ENCODE peak calls at places on chromosome 14, in six cellular contexts. N is uterus, O is ovary, A is heart right ventricle, Y is cardiac fibroblast, B is HFF-Myc. T is an unnamed sample.
A peak's percentile ranks its signal among the peaks of the same experiment; 100 is the strongest.

GRCh38 chr14:22448035-22448904 is 140.8 kb downstream of the DAD1 start:
- DNase-seq in N (no peak), A (no peak), O (no peak), B (no peak), Y (no peak), T (no peak)

GRCh38 chr14:59036134-59036533 is 152.3 kb upstream of the DAAM1 start:
- DNase-seq in A (no peak), O (no peak), B (no peak), N (no peak), Y (no peak), T (no peak)

GRCh38 chr14:85566603-85567002 is 36.7 kb downstream of the FLRT2 start:
- DNase-seq in B (peak; percentile 44), A (no peak), O (no peak), N (no peak), Y (peak; percentile 78), T (peak; percentile 45)

GRCh38 chr14:23099212-23099861 is 4.0 kb downstream of the C14orf119 start:
- DNase-seq in N (no peak), A (no peak), B (no peak), Y (no peak), O (no peak), T (no peak)

GRCh38 chr14:39988939-39989338 is 556.7 kb upstream of the FBXO33 start:
- DNase-seq in A (no peak), N (no peak), B (no peak), Y (peak; percentile 32), O (no peak), T (no peak)

GRCh38 chr14:98130691-98131090 is 1141.3 kb downstream of the BCL11B start:
- DNase-seq in N (no peak), B (no peak), Y (no peak), O (no peak), A (no peak), T (no peak)

GRCh38 chr14:97917169-97917568 is 1120.0 kb downstream of the VRK1 start:
- DNase-seq in A (no peak), N (no peak), Y (no peak), O (no peak), B (no peak), T (no peak)

GRCh38 chr14:89425931-89426330 is 8.9 kb upstream of the FOXN3 start:
- DNase-seq in Y (peak; percentile 97), A (no peak), N (no peak), B (peak; percentile 96), O (no peak), T (peak; percentile 94)

GRCh38 chr14:63496837-63497400 is 46.3 kb downstream of the PPP2R5E start:
- DNase-seq in A (no peak), O (no peak), N (no peak), Y (no peak), B (no peak), T (no peak)

GRCh38 chr14:68939424-68939892 is 39.6 kb downstream of the ACTN1 start:
- DNase-seq in B (no peak), N (no peak), O (no peak), A (no peak), Y (no peak), T (no peak)

GRCh38 chr14:68937790-68938514 is 41.1 kb downstream of the ACTN1 start:
- DNase-seq in A (peak; percentile 47), O (no peak), B (no peak), N (peak; percentile 78), Y (peak; percentile 62), T (no peak)

GRCh38 chr14:68939893-68940613 is 39.0 kb downstream of the ACTN1 start:
- DNase-seq in B (peak; percentile 69), A (peak; percentile 74), Y (peak; percentile 97), N (peak; percentile 80), O (no peak), T (peak; percentile 94)

GRCh38 chr14:68936980-68937379 is 42.1 kb downstream of the ACTN1 start:
- DNase-seq in Y (no peak), N (no peak), O (no peak), A (no peak), B (no peak), T (no peak)

GRCh38 chr14:68938515-68939423 is 40.3 kb downstream of the ACTN1 start:
- DNase-seq in N (peak; percentile 57), B (no peak), O (no peak), Y (peak; percentile 53), A (no peak), T (no peak)
- H3K4me3 ChIP-seq in N (no peak overlapping the region), B (no peak overlapping the region), O (no peak overlapping the region), Y (no peak overlapping the region), A (no peak overlapping the region), T (no peak overlapping the region)

GRCh38 chr14:105200074-105200473 is 19.0 kb upstream of the NUDT14 start:
- DNase-seq in Y (no peak), O (no peak), A (no peak), B (no peak), N (no peak), T (no peak)
- TF ChIP-seq CTCF in Y (no peak), O (no peak), A (no peak), B (peak; percentile 4), N (no peak), T (no peak)

DNA sequence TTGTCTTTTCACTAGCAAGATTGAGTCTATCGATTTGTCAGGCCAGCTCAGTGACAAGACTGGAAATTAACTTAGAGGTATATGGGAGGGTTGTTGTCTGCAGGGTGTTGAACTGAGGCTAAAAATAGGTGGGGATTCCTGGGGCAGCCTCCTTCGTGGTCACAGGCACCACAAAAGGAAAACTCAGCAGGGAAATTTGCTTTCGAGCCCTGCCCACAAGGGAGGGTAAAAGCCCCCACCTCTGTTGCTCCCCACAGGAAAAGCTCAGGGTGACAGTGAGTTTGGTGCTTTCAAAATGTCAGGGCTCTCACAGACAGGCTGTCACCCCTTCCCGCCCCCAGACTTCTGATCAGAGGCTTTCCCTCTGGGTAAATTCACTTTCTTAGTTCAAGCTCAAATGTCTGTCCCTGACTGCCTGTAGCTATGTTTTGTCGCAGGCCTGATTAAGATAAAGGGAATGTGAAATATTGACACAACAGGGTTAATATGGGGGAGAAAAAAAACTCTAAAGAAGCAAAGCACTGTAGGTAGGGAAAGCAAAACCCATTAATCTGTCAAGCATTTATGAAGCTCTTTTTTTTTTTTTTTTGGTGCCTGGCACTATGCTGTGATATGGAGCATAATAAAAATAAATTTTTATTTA is 11.7 kb upstream of the NFKBIA start:
- DNase-seq in N (no peak), Y (no peak), B (no peak), A (no peak), O (no peak), T (no peak)
- H3K4me3 ChIP-seq in N (no peak overlapping the region), Y (no peak overlapping the region), B (no peak overlapping the region), A (no peak overlapping the region), O (no peak overlapping the region), T (no peak overlapping the region)

GRCh38 chr14:34380446-34380845 is 81.6 kb downstream of the SPTSSA start:
- DNase-seq in O (no peak), N (no peak), Y (no peak), B (no peak), A (no peak), T (no peak)
- TF ChIP-seq CTCF in O (no peak), N (no peak), Y (no peak), B (no peak), A (no peak), T (no peak)

DNA sequence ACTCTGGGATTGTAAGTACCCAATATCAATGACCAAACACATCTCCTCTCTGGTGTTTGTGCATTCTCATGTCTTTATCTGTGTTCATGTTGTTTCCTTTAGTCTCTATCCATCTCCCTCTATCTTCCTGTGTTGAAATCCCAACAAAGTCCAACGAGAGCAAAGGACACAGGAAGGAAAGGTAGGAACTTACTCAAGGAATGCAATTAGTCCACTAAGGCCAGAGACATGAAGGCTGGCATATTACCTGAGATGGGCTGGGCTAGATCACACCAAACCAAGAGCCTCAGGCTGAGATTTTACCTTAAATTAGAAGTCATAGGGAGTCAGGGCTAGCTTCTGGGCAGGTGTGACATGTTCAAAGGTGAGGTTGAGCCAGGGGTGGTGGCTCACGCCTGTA is 14.3 kb upstream of the LGALS3 start:
- DNase-seq in A (no peak), Y (no peak), B (no peak), N (no peak), O (no peak), T (no peak)
- H3K4me3 ChIP-seq in A (no peak overlapping the region), Y (no peak overlapping the region), B (no peak overlapping the region), N (no peak overlapping the region), O (no peak overlapping the region), T (no peak overlapping the region)

GRCh38 chr14:77104393-77104792 is 6.3 kb downstream of the CIPC start:
- DNase-seq in O (no peak), A (no peak), Y (no peak), B (no peak), N (no peak), T (no peak)

GRCh38 chr14:77103954-77104353 is 5.9 kb downstream of the CIPC start:
- DNase-seq in B (no peak), O (no peak), A (no peak), N (no peak), Y (no peak), T (no peak)

GRCh38 chr14:77105118-77105517 is 7.1 kb downstream of the CIPC start:
- DNase-seq in O (no peak), A (no peak), Y (no peak), N (no peak), B (no peak), T (no peak)

GRCh38 chr14:77106666-77107065 is 8.6 kb downstream of the CIPC start:
- DNase-seq in N (no peak), B (no peak), Y (no peak), A (no peak), O (no peak), T (no peak)

DNA sequence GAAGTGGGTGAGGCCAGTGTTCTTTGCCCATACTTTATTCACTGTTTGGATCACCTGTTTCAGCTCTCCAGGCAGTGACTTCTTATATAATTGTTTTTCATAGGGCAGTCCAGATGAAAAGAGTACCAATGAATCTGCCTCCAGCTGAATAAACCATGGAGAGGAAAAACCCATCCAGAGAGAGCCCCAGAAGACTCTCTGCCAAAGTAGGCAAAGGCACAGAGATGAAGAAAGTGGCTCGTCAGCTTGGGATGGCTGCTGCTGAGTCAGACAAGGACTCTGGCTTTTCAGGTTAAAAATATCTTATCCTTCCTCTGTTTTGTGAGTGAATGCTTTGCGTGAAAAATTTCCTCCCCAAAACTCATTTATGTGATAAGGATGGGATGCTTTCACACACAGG is 7.5 kb downstream of the CIPC start:
- DNase-seq in O (no peak), A (no peak), N (no peak), B (no peak), Y (no peak), T (no peak)
- TF ChIP-seq CTCF in O (no peak), A (no peak), N (no peak), B (no peak), Y (no peak), T (no peak)

DNA sequence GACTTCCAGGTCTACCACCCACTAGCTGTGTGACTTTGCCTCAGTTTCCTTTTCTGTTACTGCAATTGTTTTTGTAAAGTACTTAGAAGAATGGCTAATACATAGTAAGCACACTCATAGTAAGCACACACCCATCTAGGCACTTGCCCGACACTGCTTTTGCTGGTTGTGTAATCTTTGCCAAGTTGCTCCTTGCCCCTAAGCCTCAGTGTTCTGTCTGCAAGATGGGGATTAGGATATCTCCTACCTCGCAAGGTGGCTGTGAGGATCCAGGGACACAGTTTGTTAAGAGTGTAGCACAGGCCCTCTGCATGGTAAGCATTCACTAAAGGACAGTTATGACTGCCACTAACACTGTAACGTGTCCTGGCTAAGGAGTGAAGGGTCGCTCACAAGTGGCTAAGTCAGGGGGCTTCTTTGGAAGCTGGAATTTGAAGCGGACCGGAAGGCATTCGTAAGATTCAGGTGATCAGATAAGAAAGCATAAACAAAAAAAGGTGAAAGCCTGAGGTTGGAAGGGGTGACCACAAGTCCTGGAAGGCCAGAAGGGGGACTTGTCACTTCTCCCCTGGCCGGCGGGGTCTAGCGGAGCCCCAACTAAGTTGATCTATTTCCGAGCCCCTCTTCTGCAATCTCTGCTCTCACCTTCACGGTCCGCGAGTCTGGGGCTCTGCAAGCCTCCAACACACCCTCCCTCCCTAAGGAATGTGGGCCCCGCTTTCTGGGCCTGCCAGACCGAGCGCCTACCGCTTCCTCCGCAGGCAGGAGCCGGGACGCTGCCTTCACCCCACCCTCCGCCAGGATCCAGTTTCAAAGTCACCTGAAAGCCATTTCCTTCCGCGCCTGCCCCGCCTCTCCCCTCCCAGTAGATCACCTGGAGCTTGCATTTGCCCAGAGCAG is 1.5 kb upstream of the PLEKHG3 start:
- DNase-seq in B (no peak), A (peak; percentile 20), O (no peak), N (peak; percentile 44), Y (no peak), T (no peak)
- H3K4me3 ChIP-seq in B (no peak overlapping the region), A (peak overlapping the region; percentile 88), O (no peak overlapping the region), N (no peak overlapping the region), Y (no peak overlapping the region), T (no peak overlapping the region)